ENCODE peak calls at places on chromosome 18, in seven cellular contexts. C, S, L, N, I, X and G are unnamed samples.

GRCh38 chr18:5500158-5500939 is 43.4 kb downstream of the EPB41L3 start:
- DNase-seq in C (no peak), S (no peak), L (no peak), N (no peak), I (no peak), X (no peak), G (no peak)

GRCh38 chr18:48693006-48693405 is 154.2 kb downstream of the CTIF start:
- DNase-seq in C (no peak), S (no peak), L (no peak), N (no peak), I (no peak), X (no peak), G (no peak)

GRCh38 chr18:8742382-8743361 is 37.3 kb downstream of the MTCL1 start:
- DNase-seq in C (no peak), S (no peak), L (no peak), N (no peak), I (no peak), X (no peak), G (peak; percentile 26)

GRCh38 chr18:43465483-43465882 is 188.2 kb upstream of the SYT4 start:
- DNase-seq in C (no peak), S (no peak), L (no peak), N (no peak), I (peak; percentile 26), X (no peak), G (no peak)

GRCh38 chr18:13513015-13513414 is 213.3 kb downstream of the FAM210A start:
- DNase-seq in C (no peak), S (no peak), L (no peak), N (peak; percentile 34), I (no peak), X (no peak), G (no peak)

GRCh38 chr18:75530548-75531211 is 103.2 kb upstream of the SMIM21 start:
- DNase-seq in C (no peak), S (no peak), L (no peak), N (no peak), I (no peak), X (no peak), G (no peak)

GRCh38 chr18:35117951-35118411 is 76.8 kb downstream of the MAPRE2 start:
- DNase-seq in C (peak; percentile 64), S (no peak), L (no peak), N (peak; percentile 30), I (no peak), X (peak; percentile 70), G (no peak)

GRCh38 chr18:63119647-63120046 is 199.9 kb downstream of the BCL2 start:
- DNase-seq in C (peak; percentile 17), S (no peak), L (no peak), N (no peak), I (no peak), X (no peak), G (peak; percentile 57)

GRCh38 chr18:44520981-44521672 is 159.6 kb upstream of the SETBP1 start:
- DNase-seq in C (no peak), S (no peak), L (no peak), N (no peak), I (no peak), X (no peak), G (no peak)

GRCh38 chr18:55633032-55633431 is 45.0 kb upstream of the TCF4 start:
- DNase-seq in C (no peak), S (no peak), L (no peak), N (no peak), I (no peak), X (no peak), G (peak; percentile 62)

GRCh38 chr18:57705861-57706590 is 84.4 kb upstream of the NARS1 start:
- DNase-seq in C (no peak), S (no peak), L (no peak), N (no peak), I (no peak), X (no peak), G (no peak)

GRCh38 chr18:12061685-12062084 is 32.0 kb upstream of the ANKRD62 start:
- DNase-seq in C (no peak), S (no peak), L (no peak), N (no peak), I (no peak), X (no peak), G (no peak)

GRCh38 chr18:22694954-22695353 is 238.2 kb upstream of the RBBP8 start:
- DNase-seq in C (peak; percentile 96), S (no peak), L (peak; percentile 36), N (peak; percentile 69), I (peak; percentile 90), X (peak; percentile 86), G (peak; percentile 58)

GRCh38 chr18:616380-616995 is 19.7 kb downstream of the CLUL1 start:
- DNase-seq in C (peak; percentile 62), S (no peak), L (no peak), N (no peak), I (no peak), X (no peak), G (peak; percentile 36)

GRCh38 chr18:37663446-37663845 is 97.8 kb upstream of the CELF4 start:
- DNase-seq in C (no peak), S (no peak), L (no peak), N (no peak), I (no peak), X (no peak), G (no peak)

GRCh38 chr18:77054606-77055428 is 77.8 kb downstream of the MBP start:
- DNase-seq in C (peak; percentile 94), S (peak; percentile 69), L (peak; percentile 35), N (peak; percentile 82), I (peak; percentile 95), X (peak; percentile 66), G (peak; percentile 99)

GRCh38 chr18:76448262-76449109 is 46.6 kb downstream of the ZNF516 start:
- DNase-seq in C (no peak), S (no peak), L (no peak), N (no peak), I (no peak), X (no peak), G (peak; percentile 48)

GRCh38 chr18:70243545-70243944 is 38.1 kb upstream of the RTTN start:
- DNase-seq in C (no peak), S (no peak), L (no peak), N (no peak), I (no peak), X (no peak), G (no peak)